ENCODE peak calls at places on chromosomes 5 and 9, in six cellular contexts. Z is activated T-cell treated with anti-CD3 and anti-CD28 coated beads, Interleukin-2, amount 50 U/mL, for 4 hours; A is nucleus accumbens; T is stimulated activated CD8-positive, alpha-beta memory T cell treated with anti-CD3 and anti-CD28 coated beads, Interleukin-15, amount 100 ng/mL, for 48 hours; X is stimulated activated CD4-positive, alpha-beta T cell treated with anti-CD3 and anti-CD28 coated beads, Interleukin-1b, Interleukin-23, amount 100 ng/mL, for 1 hour; D is AG04449. I is an unnamed sample.

GRCh38 chr5:108148715-108149139 is 233.2 kb downstream of the FBXL17 start:
- DNase-seq in A (no peak), X (no peak), T (no peak), Z (no peak), D (no peak), I (no peak)

GRCh38 chr5:95850391-95850894 is 27.9 kb upstream of the GLRX start:
- DNase-seq in A (no peak), D (no peak), Z (no peak), T (no peak), X (no peak), I (no peak)

GRCh38 chr5:87268126-87268969 is 665 bp downstream of the RASA1 start:
- DNase-seq in Z (peak), D (no peak), X (peak), A (peak), T (peak), I (peak)

GRCh38 chr5:163846512-163846911 is 341.1 kb downstream of the MAT2B start:
- DNase-seq in A (no peak), T (no peak), D (peak), Z (no peak), X (no peak), I (no peak)

GRCh38 chr5:140946578-140946977 is 19.7 kb upstream of the PCDHAC2 start:
- DNase-seq in D (no peak), T (no peak), A (no peak), Z (no peak), X (no peak), I (no peak)

GRCh38 chr9:114156311-114156657 is 947 bp downstream of the COL27A1 start:
- DNase-seq in D (no peak), T (no peak), X (no peak), Z (no peak), A (no peak), I (no peak)

GRCh38 chr5:83567741-83568530 is 96.4 kb downstream of the VCAN start:
- DNase-seq in T (no peak), A (no peak), X (no peak), Z (no peak), D (peak), I (no peak)

GRCh38 chr5:176388003-176388340 is 426 bp downstream of the NOP16 start:
- DNase-seq in X (no peak), A (no peak), T (no peak), D (no peak), Z (no peak), I (no peak)

GRCh38 chr5:162485666-162486292 is 418.2 kb downstream of the GABRG2 start:
- DNase-seq in Z (no peak), X (no peak), D (no peak), T (no peak), A (no peak), I (no peak)

GRCh38 chr5:171092194-171092593 is 216.9 kb upstream of the TLX3 start:
- DNase-seq in X (no peak), Z (no peak), A (no peak), T (no peak), D (no peak), I (no peak)

GRCh38 chr5:101995585-101995984 is 300.5 kb downstream of the SLCO4C1 start:
- DNase-seq in Z (no peak), T (no peak), D (no peak), A (no peak), X (no peak), I (no peak)

GRCh38 chr5:132459031-132459982 is 31.3 kb downstream of the IRF1 start:
- DNase-seq in Z (no peak), T (no peak), D (no peak), X (no peak), A (no peak), I (no peak)

I was measured in GM18507.